ENCODE peak calls at places on chromosomes 7 and 10, in nine cellular contexts. P is esophagus squamous epithelium, I is thoracic aorta, F is Caco-2, B is lung, N is endodermal cell, Z is hepatocyte, E is Panc1, H is fibroblast of lung. O is an unnamed sample.

GRCh38 chr7:28904539-28905143 is 53.5 kb downstream of the TRIL start:
- DNase-seq in P (no peak), I (no peak), F (no peak), B (no peak), N (no peak), Z (peak; percentile 48), E (no peak), H (peak; percentile 12), O (no peak)

GRCh38 chr10:29858352-29859267 is 200.8 kb downstream of the JCAD start:
- DNase-seq in P (no peak), I (peak; percentile 45), F (peak; percentile 81), B (peak; percentile 64), N (peak; percentile 78), Z (peak; percentile 73), E (peak; percentile 39), H (peak; percentile 89), O (peak; percentile 58)

GRCh38 chr7:134476044-134476443 is 17.1 kb upstream of the AKR1B1 start:
- DNase-seq in P (no peak), I (no peak), F (no peak), B (no peak), N (no peak), Z (no peak), E (no peak), H (no peak), O (no peak)

GRCh38 chr10:98378722-98379121 is 36.3 kb downstream of the PYROXD2 start:
- DNase-seq in P (no peak), I (no peak), F (no peak), B (no peak), N (no peak), Z (no peak), E (no peak), H (peak; percentile 46), O (no peak)

GRCh38 chr10:121183241-121183640 is 332.1 kb downstream of the WDR11 start:
- DNase-seq in P (no peak), I (no peak), F (no peak), B (no peak), N (no peak), Z (no peak), E (no peak), H (no peak), O (no peak)

GRCh38 chr7:116569737-116570136 is 44.9 kb downstream of the CAV1 start:
- DNase-seq in P (no peak), I (no peak), F (no peak), B (no peak), N (no peak), Z (no peak), E (no peak), H (peak; percentile 68), O (peak; percentile 78)

GRCh38 chr10:119198438-119198837 is 8.9 kb upstream of the GRK5 start:
- DNase-seq in P (no peak), I (no peak), F (no peak), B (no peak), N (peak; percentile 73), Z (no peak), E (no peak), H (no peak), O (no peak)

GRCh38 chr10:93445097-93445960 is 36.8 kb downstream of the MYOF start:
- DNase-seq in P (peak; percentile 43), I (peak; percentile 91), F (peak; percentile 98), B (peak; percentile 95), N (peak; percentile 98), Z (peak; percentile 98), E (no peak), H (peak; percentile 98), O (peak; percentile 46)

GRCh38 chr7:92179393-92179924 is 517 bp upstream of the LRRD1 start:
- DNase-seq in P (no peak), I (no peak), F (no peak), B (no peak), N (peak; percentile 45), Z (no peak), E (no peak), H (no peak), O (no peak)

GRCh38 chr10:91635401-91636400 is 2.8 kb upstream of the PPP1R3C start:
- DNase-seq in P (no peak), I (peak; percentile 50), F (peak; percentile 55), B (peak; percentile 69), N (peak; percentile 85), Z (peak; percentile 88), E (peak; percentile 54), H (peak; percentile 88), O (peak; percentile 88)

GRCh38 chr10:103926722-103927319 is 8.8 kb upstream of the STN1 start:
- DNase-seq in P (no peak), I (no peak), F (no peak), B (no peak), N (no peak), Z (no peak), E (no peak), H (no peak), O (no peak)

GRCh38 chr7:29556405-29557195 is 7.0 kb upstream of the PRR15 start:
- DNase-seq in P (no peak), I (no peak), F (no peak), B (no peak), N (no peak), Z (no peak), E (no peak), H (no peak), O (peak; percentile 10)

GRCh38 chr10:73079779-73080178 is 16.9 kb downstream of the P4HA1 start:
- DNase-seq in P (no peak), I (no peak), F (no peak), B (no peak), N (no peak), Z (no peak), E (no peak), H (no peak), O (no peak)

GRCh38 chr7:4700577-4701235 is 18.6 kb downstream of the FOXK1 start:
- DNase-seq in P (no peak), I (no peak), F (no peak), B (no peak), N (peak; percentile 90), Z (peak; percentile 65), E (no peak), H (peak; percentile 91), O (no peak)

GRCh38 chr10:132447446-132448247 is 50.6 kb downstream of the PWWP2B start:
- DNase-seq in P (no peak), I (no peak), F (peak; percentile 74), B (no peak), N (peak; percentile 87), Z (peak; percentile 80), E (no peak), H (peak; percentile 71), O (no peak)

GRCh38 chr10:123451607-123452245 is 214.4 kb upstream of the GPR26 start:
- DNase-seq in P (no peak), I (no peak), F (no peak), B (no peak), N (no peak), Z (peak; percentile 43), E (no peak), H (no peak), O (no peak)

GRCh38 chr10:78458983-78459638 is 425.4 kb downstream of the RPS24 start:
- DNase-seq in P (no peak), I (no peak), F (peak; percentile 75), B (no peak), N (peak; percentile 1), Z (peak; percentile 69), E (peak; percentile 85), H (peak; percentile 52), O (no peak)

GRCh38 chr7:100946766-100947365 is 2.5 kb upstream of the MUC3A start:
- DNase-seq in P (no peak), I (no peak), F (no peak), B (no peak), N (no peak), Z (no peak), E (no peak), H (no peak), O (no peak)

DNA sequence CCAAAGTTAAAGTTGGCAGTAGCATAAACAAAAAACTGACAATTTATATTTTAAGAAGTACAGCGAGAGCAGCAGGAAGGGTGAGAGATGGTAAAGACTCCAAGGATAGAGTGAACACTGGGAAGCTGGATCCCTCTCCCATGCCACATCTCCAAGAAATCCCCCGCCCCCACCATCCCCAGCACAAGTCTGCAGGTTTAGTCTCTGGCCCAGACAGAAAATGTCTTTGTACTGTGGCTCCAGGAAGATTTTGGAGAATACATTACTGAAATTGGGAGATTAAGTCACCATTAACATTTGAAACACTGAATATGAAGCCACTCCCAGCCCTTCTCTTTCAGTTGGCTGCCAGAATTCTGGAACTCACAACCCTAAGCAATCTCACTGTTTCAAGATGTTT is 140.3 kb downstream of the MACC1 start:
- DNase-seq in P (no peak), I (no peak), F (no peak), B (no peak), N (no peak), Z (no peak), E (no peak), H (peak; percentile 27), O (no peak)
- H3K4me1 ChIP-seq in P (no peaks in the 10 kb centered on the region), I (no peaks in the 10 kb centered on the region), F (no peaks in the 10 kb centered on the region), B (no peaks in the 10 kb centered on the region), N (peaks cover 4% of the 10 kb centered on the region), Z (no peaks in the 10 kb centered on the region), E (no peaks in the 10 kb centered on the region), H (no peaks in the 10 kb centered on the region), O (no peaks in the 10 kb centered on the region)

DNA sequence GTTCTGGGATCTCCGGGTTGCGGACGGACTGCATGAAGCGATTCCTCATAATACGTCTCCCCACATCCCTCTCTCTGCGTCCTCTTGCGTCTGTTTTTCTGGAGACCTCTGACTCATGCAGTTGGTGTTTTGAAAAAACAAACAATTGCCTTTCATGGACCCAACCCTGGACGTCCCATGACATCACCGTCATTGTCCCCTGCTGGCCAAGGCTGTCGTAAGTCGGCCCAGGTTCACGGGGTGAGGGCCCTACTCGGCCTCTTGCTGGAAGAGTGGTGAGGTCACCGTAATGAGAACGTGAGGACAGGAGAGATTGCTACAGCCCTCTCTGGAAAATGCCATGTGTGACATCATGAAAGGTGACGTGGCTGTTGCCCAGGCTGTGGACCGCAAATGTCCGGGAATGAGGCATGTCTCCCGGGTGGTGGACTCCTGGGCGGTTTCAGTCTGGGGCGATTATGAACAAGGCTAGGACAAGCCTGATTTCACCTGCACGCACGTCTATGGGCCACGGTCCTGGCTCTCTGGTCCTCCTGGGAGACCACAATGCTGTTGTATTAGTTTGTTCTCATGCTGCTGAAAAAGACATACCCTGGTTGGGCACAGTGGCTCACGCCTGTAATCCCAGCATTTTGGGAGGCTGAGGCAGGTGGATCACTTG is 9.8 kb upstream of the MAFK start:
- DNase-seq in P (no peak), I (no peak), F (peak; percentile 80), B (no peak), N (no peak), Z (peak; percentile 63), E (peak; percentile 100), H (peak; percentile 97), O (no peak)
- TF ChIP-seq CTCF in P (no peak), I (no peak), F (no peak), B (no peak), N (no peak), Z (no peak), E (no peak), H (no peak), O (no peak)

DNA sequence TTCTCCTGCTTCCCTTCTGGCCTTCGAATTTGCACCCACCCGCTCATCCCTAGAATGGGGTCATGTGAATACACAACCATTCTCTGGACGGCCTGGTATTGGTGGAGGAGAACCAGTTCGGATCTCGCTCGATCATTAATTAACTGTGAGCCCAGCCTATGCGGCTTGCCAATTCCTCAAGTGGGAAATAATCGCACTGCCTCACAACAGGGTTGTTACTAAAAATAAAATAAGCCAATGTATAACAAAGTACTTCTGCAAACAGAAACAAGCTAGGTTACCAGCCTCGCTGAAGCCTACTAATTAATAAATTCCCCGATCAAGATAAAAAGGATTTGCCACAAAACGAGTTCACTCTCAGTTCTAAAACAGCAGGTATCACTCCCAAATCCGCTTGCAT is 16.2 kb downstream of the CTBP2 start:
- DNase-seq in P (no peak), I (no peak), F (no peak), B (no peak), N (no peak), Z (no peak), E (no peak), H (no peak), O (no peak)
- H3K4me1 ChIP-seq in P (peaks cover 55% of the 10 kb centered on the region), I (peaks cover 36% of the 10 kb centered on the region), F (peaks cover 2% of the 10 kb centered on the region), B (peaks cover 45% of the 10 kb centered on the region), N (peaks cover 13% of the 10 kb centered on the region), Z (peaks cover 37% of the 10 kb centered on the region), E (peaks cover 49% of the 10 kb centered on the region), H (peaks cover 27% of the 10 kb centered on the region), O (peaks cover 42% of the 10 kb centered on the region)

GRCh38 chr7:152859781-152860191 is 100.2 kb downstream of the ACTR3B start:
- DNase-seq in P (no peak), I (no peak), F (no peak), B (no peak), N (peak; percentile 81), Z (no peak), E (no peak), H (no peak), O (peak; percentile 43)
- TF ChIP-seq CTCF in P (no peak), I (no peak), F (peak; percentile 27), B (no peak), N (peak; percentile 81), Z (no peak), E (no peak), H (peak; percentile 8), O (peak; percentile 60)

O was measured in A673.